ENCODE peak calls at places on chromosomes 4 and X, in ten cellular contexts. V is stimulated activated CD4-positive, alpha-beta T cell treated with anti-CD3 and anti-CD28 coated beads, Interleukin-2, amount 100 ng/mL, for 48 hours; C is Kasumi-1; G is heart right ventricle; P is stimulated activated CD8-positive, alpha-beta memory T cell treated with anti-CD3 and anti-CD28 coated beads, Interleukin-7, amount 100 ng/mL, for 1 hour; Y is OCI-LY7; B is RPMI8226; S is ovary; L is activated CD4-positive, alpha-beta T cell treated with anti-CD3 and anti-CD28 coated beads, Interleukin-2, amount 50 U/mL, for 24 hours; I is SW480. E is an unnamed sample.

GRCh38 chr4:23763559-23763958 is 126.3 kb downstream of the PPARGC1A start:
- DNase-seq in L (no peak), I (no peak), V (no peak), B (no peak), P (no peak), Y (no peak), C (no peak), G (no peak), S (no peak), E (no peak)

GRCh38 chrX:10235851-10236250 is 79.1 kb downstream of the CLCN4 start:
- DNase-seq in P (no peak), V (no peak), B (no peak), L (no peak), S (no peak), Y (no peak), I (peak; percentile 31), G (no peak), C (no peak), E (no peak)

GRCh38 chr4:5365071-5366008 is 314.1 kb downstream of the STK32B start:
- DNase-seq in S (no peak), L (no peak), V (no peak), Y (no peak), G (no peak), C (no peak), B (no peak), I (peak; percentile 98), P (no peak), E (no peak)

GRCh38 chr4:140095694-140096482 is 58.1 kb downstream of the MAML3 start:
- DNase-seq in S (no peak), V (peak; percentile 59), C (peak; percentile 92), L (peak; percentile 80), I (peak; percentile 58), P (no peak), Y (peak; percentile 8), B (no peak), G (peak; percentile 23), E (peak; percentile 67)

GRCh38 chr4:185708348-185708747 is 103.6 kb downstream of the SORBS2 start:
- DNase-seq in L (no peak), S (no peak), C (no peak), Y (no peak), I (no peak), V (no peak), P (no peak), B (no peak), G (no peak), E (no peak)

GRCh38 chr4:70958681-70959080 is 34.8 kb upstream of the DCK start:
- DNase-seq in C (no peak), G (no peak), S (no peak), P (no peak), I (no peak), V (no peak), Y (no peak), L (no peak), B (no peak), E (no peak)

GRCh38 chrX:69107231-69107739 is 58.0 kb downstream of the PJA1 start:
- DNase-seq in G (no peak), B (no peak), L (no peak), Y (no peak), C (no peak), P (no peak), I (peak; percentile 39), V (no peak), S (peak; percentile 40), E (no peak)

GRCh38 chr4:145554691-145555090 is 64.5 kb upstream of the MMAA start:
- DNase-seq in G (no peak), I (no peak), C (no peak), B (no peak), L (no peak), S (no peak), V (no peak), P (no peak), Y (no peak), E (no peak)